ENCODE peak calls at places on chromosomes 4 and X, in five cellular contexts. One of them, this sample, is unnamed.

GRCh38 chr4:113971706-113972360 is 7.6 kb downstream of the ARSJ start:
- DNase-seq in Daoy: no peak
- DNase-seq in mesothelial cell of epicardium: no peak
- DNase-seq in effector CD4-positive, alpha-beta T cell: no peak
- DNase-seq in SK-N-MC: no peak
- DNase-seq in this sample: no peak

GRCh38 chr4:145755802-145756201 is 75.9 kb downstream of the C4orf51 start:
- DNase-seq in SK-N-MC: no peak
- DNase-seq in effector CD4-positive, alpha-beta T cell: no peak
- DNase-seq in Daoy: no peak
- DNase-seq in mesothelial cell of epicardium: no peak
- DNase-seq in this sample: no peak

GRCh38 chr4:120922390-120923200 is at the start of gene PRDM5:
- DNase-seq in Daoy: peak; percentile 46
- DNase-seq in effector CD4-positive, alpha-beta T cell: no peak
- DNase-seq in mesothelial cell of epicardium: peak; percentile 37
- DNase-seq in SK-N-MC: no peak
- DNase-seq in this sample: no peak

GRCh38 chr4:145680902-145681301 is 956 bp downstream of the C4orf51 start:
- DNase-seq in Daoy: no peak
- DNase-seq in effector CD4-positive, alpha-beta T cell: no peak
- DNase-seq in mesothelial cell of epicardium: no peak
- DNase-seq in SK-N-MC: no peak
- DNase-seq in this sample: no peak

GRCh38 chrX:8067754-8068469 is 103.2 kb downstream of the VCX2 start:
- DNase-seq in effector CD4-positive, alpha-beta T cell: no peak
- DNase-seq in mesothelial cell of epicardium: no peak
- DNase-seq in Daoy: no peak
- DNase-seq in SK-N-MC: no peak
- DNase-seq in this sample: no peak

GRCh38 chr4:16609170-16609758 is 289.2 kb downstream of the LDB2 start:
- DNase-seq in mesothelial cell of epicardium: no peak
- DNase-seq in SK-N-MC: no peak
- DNase-seq in Daoy: no peak
- DNase-seq in effector CD4-positive, alpha-beta T cell: no peak
- DNase-seq in this sample: no peak

GRCh38 chr4:3827616-3828492 is 61.7 kb downstream of the ADRA2C start:
- DNase-seq in SK-N-MC: no peak
- DNase-seq in effector CD4-positive, alpha-beta T cell: no peak
- DNase-seq in Daoy: peak; percentile 68
- DNase-seq in mesothelial cell of epicardium: no peak
- DNase-seq in this sample: no peak

GRCh38 chr4:134201216-134202098 is at the start of gene PABPC4L:
- DNase-seq in Daoy: peak; percentile 76
- DNase-seq in mesothelial cell of epicardium: peak; percentile 25
- DNase-seq in SK-N-MC: no peak
- DNase-seq in effector CD4-positive, alpha-beta T cell: no peak
- DNase-seq in this sample: no peak

GRCh38 chrX:107752037-107752436 is 23.6 kb downstream of the TSC22D3 start:
- DNase-seq in effector CD4-positive, alpha-beta T cell: no peak
- DNase-seq in SK-N-MC: no peak
- DNase-seq in mesothelial cell of epicardium: no peak
- DNase-seq in Daoy: no peak
- DNase-seq in this sample: no peak

GRCh38 chrX:49192722-49193328 is 6.7 kb upstream of the PRICKLE3 start:
- DNase-seq in effector CD4-positive, alpha-beta T cell: no peak
- DNase-seq in SK-N-MC: no peak
- DNase-seq in Daoy: no peak
- DNase-seq in mesothelial cell of epicardium: no peak
- DNase-seq in this sample: peak; percentile 36

GRCh38 chr4:60195256-60195655 is 1004.9 kb upstream of the ADGRL3 start:
- DNase-seq in SK-N-MC: no peak
- DNase-seq in effector CD4-positive, alpha-beta T cell: no peak
- DNase-seq in mesothelial cell of epicardium: no peak
- DNase-seq in Daoy: no peak
- DNase-seq in this sample: no peak

GRCh38 chr4:173448919-173449641 is 50.2 kb upstream of the SCRG1 start:
- DNase-seq in SK-N-MC: no peak
- DNase-seq in effector CD4-positive, alpha-beta T cell: no peak
- DNase-seq in mesothelial cell of epicardium: no peak
- DNase-seq in Daoy: no peak
- DNase-seq in this sample: no peak

GRCh38 chrX:130179170-130179569 is 7.4 kb downstream of the RAB33A start:
- DNase-seq in SK-N-MC: no peak
- DNase-seq in Daoy: no peak
- DNase-seq in mesothelial cell of epicardium: no peak
- DNase-seq in effector CD4-positive, alpha-beta T cell: no peak
- DNase-seq in this sample: no peak

GRCh38 chrX:103730147-103730546 is 19.4 kb downstream of the TMEM31 start:
- DNase-seq in effector CD4-positive, alpha-beta T cell: no peak
- DNase-seq in SK-N-MC: no peak
- DNase-seq in mesothelial cell of epicardium: no peak
- DNase-seq in Daoy: peak; percentile 32
- DNase-seq in this sample: no peak

This sample was measured in T-helper 1 cell.